ENCODE peak calls at places on chromosomes 2 and 18, in five cellular contexts. E, I, T, O and X are unnamed samples.

GRCh38 chr2:233244818-233245217 is 6.7 kb upstream of the ATG16L1 start:
- DNase-seq in E (no peak), I (no peak), T (no peak), O (no peak), X (no peak)

GRCh38 chr2:43165378-43166025 is 60.9 kb downstream of the ZFP36L2 start:
- DNase-seq in E (no peak), I (no peak), T (no peak), O (no peak), X (no peak)

GRCh38 chr18:69865656-69866241 is 81.9 kb downstream of the CD226 start:
- DNase-seq in E (no peak), I (no peak), T (no peak), O (no peak), X (no peak)

GRCh38 chr2:112674229-112674628 is 28.5 kb downstream of the SLC20A1 start:
- DNase-seq in E (no peak), I (no peak), T (peak), O (no peak), X (no peak)

GRCh38 chr2:71610671-71611070 is 157.3 kb downstream of the DYSF start:
- DNase-seq in E (no peak), I (no peak), T (no peak), O (no peak), X (no peak)

GRCh38 chr2:233142355-233142897 is 82.3 kb downstream of the INPP5D start:
- DNase-seq in E (no peak), I (no peak), T (no peak), O (no peak), X (no peak)

GRCh38 chr2:236549165-236549564 is 20.5 kb upstream of the ACKR3 start:
- DNase-seq in E (no peak), I (no peak), T (no peak), O (no peak), X (no peak)

GRCh38 chr2:131509615-131510014 is 17.4 kb upstream of the MZT2A start:
- DNase-seq in E (no peak), I (no peak), T (no peak), O (no peak), X (no peak)

GRCh38 chr2:98607741-98608117 is 583 bp downstream of the COA5 start:
- DNase-seq in E (no peak), I (no peak), T (no peak), O (no peak), X (no peak)

GRCh38 chr2:43127208-43127940 is 99.0 kb downstream of the ZFP36L2 start:
- DNase-seq in E (peak), I (peak), T (peak), O (no peak), X (peak)

GRCh38 chr2:8546319-8547283 is 135.3 kb upstream of the ID2 start:
- DNase-seq in E (no peak), I (no peak), T (no peak), O (no peak), X (no peak)

GRCh38 chr18:23515911-23516546 is 12.7 kb downstream of the RMC1 start:
- DNase-seq in E (peak), I (peak), T (peak), O (peak), X (peak)

GRCh38 chr2:96679843-96680242 is 37.3 kb downstream of the FER1L5 start:
- DNase-seq in E (no peak), I (no peak), T (no peak), O (no peak), X (peak)

GRCh38 chr2:109410021-109410815 is 203.5 kb downstream of the SEPTIN10 start:
- DNase-seq in E (no peak), I (no peak), T (no peak), O (peak), X (no peak)

GRCh38 chr2:27249077-27249890 is 13.6 kb downstream of the SLC30A3 start:
- DNase-seq in E (no peak), I (no peak), T (no peak), O (no peak), X (no peak)

GRCh38 chr2:130263606-130264005 is 65.4 kb upstream of the TUBA3E start:
- DNase-seq in E (no peak), I (no peak), T (no peak), O (no peak), X (no peak)

GRCh38 chr18:78158943-78159342 is 820.7 kb upstream of the SALL3 start:
- DNase-seq in E (no peak), I (no peak), T (no peak), O (no peak), X (no peak)

GRCh38 chr2:23230885-23231284 is 154.1 kb upstream of the KLHL29 start:
- DNase-seq in E (no peak), I (no peak), T (no peak), O (no peak), X (peak)

GRCh38 chr2:29259221-29259620 is 144.0 kb downstream of the CLIP4 start:
- DNase-seq in E (no peak), I (no peak), T (no peak), O (no peak), X (no peak)

GRCh38 chr2:189933911-189934399 is 128.6 kb downstream of the MSTN start:
- DNase-seq in E (no peak), I (no peak), T (no peak), O (peak), X (no peak)

GRCh38 chr2:105794926-105795574 is 50.3 kb downstream of the NCK2 start:
- DNase-seq in E (no peak), I (no peak), T (no peak), O (no peak), X (peak)

GRCh38 chr2:232350804-232351685 is 27.5 kb upstream of the ALPP start:
- DNase-seq in E (no peak), I (no peak), T (peak), O (no peak), X (no peak)

GRCh38 chr2:126359494-126359893 is 296.5 kb upstream of the GYPC start:
- DNase-seq in E (no peak), I (no peak), T (no peak), O (no peak), X (no peak)

GRCh38 chr2:128638311-128638710 is 319.6 kb upstream of the HS6ST1 start:
- DNase-seq in E (no peak), I (no peak), T (no peak), O (no peak), X (no peak)

GRCh38 chr18:21364471-21364870 is 122.4 kb downstream of the GREB1L start:
- DNase-seq in E (no peak), I (no peak), T (no peak), O (no peak), X (peak)

GRCh38 chr2:109126501-109126860 is 2.5 kb upstream of the SH3RF3 start:
- DNase-seq in E (no peak), I (no peak), T (no peak), O (peak), X (no peak)

GRCh38 chr2:23008951-23009350 is 376.0 kb upstream of the KLHL29 start:
- DNase-seq in E (no peak), I (no peak), T (no peak), O (no peak), X (no peak)

GRCh38 chr2:28359222-28360065 is 33.2 kb upstream of the FOSL2 start:
- DNase-seq in E (peak), I (no peak), T (peak), O (peak), X (peak)